ENCODE peak calls at places on chromosomes 6 and 20, in six cellular contexts. U is EH; Z is activated T-cell treated with anti-CD3 and anti-CD28 coated beads for 1 hour; J is endothelial cell; K is activated CD4-positive, alpha-beta T cell treated with anti-CD3 and anti-CD28 coated beads, Interleukin-2, amount 50 U/mL, for 48 hours; S is foreskin fibroblast. I is an unnamed sample.

GRCh38 chr20:52340036-52340634 is 148.6 kb upstream of the ZFP64 start:
- DNase-seq in U (peak), Z (no peak), J (no peak), K (no peak), S (no peak), I (no peak)

GRCh38 chr20:31698803-31699718 is 23.6 kb downstream of the BCL2L1 start:
- DNase-seq in U (peak), Z (no peak), J (peak), K (no peak), S (peak), I (no peak)

GRCh38 chr6:17107768-17108325 is 6.0 kb downstream of the STMND1 start:
- DNase-seq in U (peak), Z (no peak), J (no peak), K (no peak), S (peak), I (no peak)

GRCh38 chr6:11634948-11635347 is 97.4 kb downstream of the TMEM170B start:
- DNase-seq in U (no peak), Z (no peak), J (no peak), K (no peak), S (no peak), I (no peak)

GRCh38 chr20:20014659-20015058 is 2.5 kb upstream of the NAA20 start:
- DNase-seq in U (no peak), Z (no peak), J (no peak), K (peak), S (no peak), I (no peak)

GRCh38 chr6:170068496-170068895 is 222.4 kb downstream of the DLL1 start:
- DNase-seq in U (no peak), Z (no peak), J (no peak), K (no peak), S (no peak), I (no peak)

GRCh38 chr6:36920049-36920448 is 34.3 kb downstream of the C6orf89 start:
- DNase-seq in U (no peak), Z (no peak), J (no peak), K (no peak), S (no peak), I (no peak)

GRCh38 chr20:10093087-10093591 is 58.4 kb downstream of the ANKEF1 start:
- DNase-seq in U (peak), Z (no peak), J (no peak), K (no peak), S (peak), I (no peak)

GRCh38 chr6:26092443-26092842 is 5.2 kb downstream of the HFE start:
- DNase-seq in U (no peak), Z (no peak), J (no peak), K (no peak), S (no peak), I (no peak)

GRCh38 chr20:44431502-44432234 is 44.0 kb upstream of the TTPAL start:
- DNase-seq in U (peak), Z (no peak), J (no peak), K (no peak), S (no peak), I (no peak)

GRCh38 chr6:36252005-36252404 is 17.9 kb upstream of the PNPLA1 start:
- DNase-seq in U (no peak), Z (no peak), J (no peak), K (no peak), S (no peak), I (no peak)

GRCh38 chr6:29947292-29947980 is 5.1 kb downstream of the HLA-A start:
- DNase-seq in U (no peak), Z (peak), J (no peak), K (no peak), S (peak), I (no peak)

GRCh38 chr6:100446115-100446921 is 18.4 kb downstream of the SIM1 start:
- DNase-seq in U (peak), Z (no peak), J (no peak), K (no peak), S (peak), I (no peak)

GRCh38 chr6:37547564-37548061 is 47.9 kb upstream of the CCDC167 start:
- DNase-seq in U (peak), Z (no peak), J (no peak), K (no peak), S (peak), I (no peak)

GRCh38 chr6:126643352-126643751 is 303.4 kb downstream of the CENPW start:
- DNase-seq in U (no peak), Z (no peak), J (no peak), K (no peak), S (no peak), I (no peak)

GRCh38 chr6:47438481-47439347 is 38.9 kb upstream of the CD2AP start:
- DNase-seq in U (no peak), Z (no peak), J (no peak), K (no peak), S (no peak), I (no peak)

GRCh38 chr20:50163570-50164317 is 10.2 kb upstream of the PEDS1 start:
- DNase-seq in U (peak), Z (no peak), J (no peak), K (no peak), S (peak), I (no peak)

GRCh38 chr6:17045581-17046322 is 56.1 kb upstream of the STMND1 start:
- DNase-seq in U (peak), Z (no peak), J (no peak), K (no peak), S (peak), I (no peak)

GRCh38 chr20:61776491-61776890 is 289.2 kb downstream of the TAF4 start:
- DNase-seq in U (no peak), Z (no peak), J (no peak), K (no peak), S (no peak), I (no peak)

GRCh38 chr6:44051516-44051915 is 75.7 kb downstream of the MRPL14 start:
- DNase-seq in U (peak), Z (no peak), J (no peak), K (no peak), S (peak), I (no peak)

GRCh38 chr20:38855356-38855755 is 49.9 kb downstream of the PPP1R16B start:
- DNase-seq in U (peak), Z (no peak), J (no peak), K (no peak), S (peak), I (no peak)

GRCh38 chr6:116561377-116562018 is 7.9 kb downstream of the CALHM4 start:
- DNase-seq in U (peak), Z (peak), J (peak), K (peak), S (peak), I (peak)

GRCh38 chr6:1619666-1620503 is 10.2 kb downstream of the FOXC1 start:
- DNase-seq in U (no peak), Z (no peak), J (peak), K (no peak), S (peak), I (no peak)

GRCh38 chr6:138814179-138814834 is 18.4 kb downstream of the ECT2L start:
- DNase-seq in U (no peak), Z (no peak), J (no peak), K (no peak), S (no peak), I (no peak)

GRCh38 chr6:145964948-145965366 is 799 bp upstream of the SHPRH start:
- DNase-seq in U (no peak), Z (no peak), J (no peak), K (peak), S (peak), I (no peak)

GRCh38 chr6:155274106-155274505 is 10.3 kb downstream of the CLDN20 start:
- DNase-seq in U (peak), Z (no peak), J (no peak), K (no peak), S (peak), I (no peak)

GRCh38 chr6:125188037-125188436 is 34.5 kb downstream of the TPD52L1 start:
- DNase-seq in U (peak), Z (no peak), J (no peak), K (no peak), S (peak), I (no peak)

GRCh38 chr6:41600499-41601247 is 37.6 kb upstream of the MDFI start:
- DNase-seq in U (no peak), Z (no peak), J (no peak), K (no peak), S (no peak), I (no peak)

GRCh38 chr6:131136021-131136847 is 967 bp downstream of the AKAP7 start:
- DNase-seq in U (peak), Z (no peak), J (no peak), K (no peak), S (peak), I (no peak)

GRCh38 chr6:21987501-21987957 is 309.3 kb downstream of the PRL start:
- DNase-seq in U (peak), Z (peak), J (peak), K (no peak), S (peak), I (no peak)

I was measured in progenitor cell of endocrine pancreas.